ENCODE peak calls at places on chromosomes 1 and 21, in six cellular contexts. L is HuH-7.5, Q is coronary artery, K is Caki2, E is astrocyte, W is HFFc6. D is an unnamed sample.

GRCh38 chr21:40835179-40835694 is 11.7 kb downstream of the DSCAM start:
- DNase-seq in L (no peak), Q (no peak), K (no peak), E (no peak), W (no peak), D (no peak)

GRCh38 chr1:174769961-174770549 is 229.7 kb upstream of the CACYBP start:
- DNase-seq in L (peak), Q (no peak), K (peak), E (peak), W (peak), D (peak)

GRCh38 chr1:221987860-221988520 is 246.1 kb upstream of the DUSP10 start:
- DNase-seq in L (no peak), Q (no peak), K (peak), E (peak), W (peak), D (no peak)

GRCh38 chr1:30727796-30728195 is 4.4 kb upstream of the MATN1 start:
- DNase-seq in L (no peak), Q (no peak), K (peak), E (peak), W (peak), D (no peak)

GRCh38 chr21:31278511-31279155 is 65.4 kb downstream of the TIAM1 start:
- DNase-seq in L (no peak), Q (no peak), K (no peak), E (peak), W (no peak), D (no peak)

GRCh38 chr1:15758953-15759661 is 512 bp downstream of the FBLIM1 start:
- DNase-seq in L (peak), Q (no peak), K (no peak), E (no peak), W (no peak), D (peak)

GRCh38 chr1:243734311-243734700 is 115.7 kb downstream of the AKT3 start:
- DNase-seq in L (no peak), Q (no peak), K (no peak), E (peak), W (no peak), D (no peak)

GRCh38 chr1:88982055-88982454 is 10.4 kb downstream of the KYAT3 start:
- DNase-seq in L (no peak), Q (no peak), K (no peak), E (peak), W (peak), D (no peak)